ENCODE peak calls at places on chromosomes 2 and 18, in nine cellular contexts. One of them, this sample, is unnamed.

GRCh38 chr2:152813381-152813780 is 95.0 kb downstream of the ARL6IP6 start:
- DNase-seq in prostate gland: no peak
- DNase-seq in heart right ventricle: no peak
- DNase-seq in epithelial cell of esophagus: no peak
- DNase-seq in fibroblast of pulmonary artery: no peak
- DNase-seq in kidney: no peak
- DNase-seq in psoas muscle: no peak
- DNase-seq in hepatocyte: no peak
- DNase-seq in adrenal gland: no peak
- DNase-seq in this sample: no peak

GRCh38 chr2:180240774-180241173 is 233.7 kb upstream of the CWC22 start:
- DNase-seq in adrenal gland: no peak
- DNase-seq in epithelial cell of esophagus: peak
- DNase-seq in heart right ventricle: no peak
- DNase-seq in psoas muscle: no peak
- DNase-seq in prostate gland: no peak
- DNase-seq in kidney: no peak
- DNase-seq in hepatocyte: peak
- DNase-seq in fibroblast of pulmonary artery: peak
- DNase-seq in this sample: no peak

GRCh38 chr2:227661827-227662226 is 4.8 kb upstream of the SCYGR5 start:
- DNase-seq in heart right ventricle: no peak
- DNase-seq in fibroblast of pulmonary artery: no peak
- DNase-seq in kidney: no peak
- DNase-seq in epithelial cell of esophagus: no peak
- DNase-seq in hepatocyte: no peak
- DNase-seq in psoas muscle: no peak
- DNase-seq in prostate gland: no peak
- DNase-seq in adrenal gland: no peak
- DNase-seq in this sample: no peak

GRCh38 chr2:68849579-68850030 is 21.6 kb downstream of the BMP10 start:
- DNase-seq in heart right ventricle: no peak
- DNase-seq in fibroblast of pulmonary artery: peak
- DNase-seq in kidney: no peak
- DNase-seq in adrenal gland: no peak
- DNase-seq in prostate gland: no peak
- DNase-seq in hepatocyte: peak
- DNase-seq in epithelial cell of esophagus: no peak
- DNase-seq in psoas muscle: no peak
- DNase-seq in this sample: no peak

GRCh38 chr2:199488772-199489400 is 31.1 kb upstream of the SATB2 start:
- DNase-seq in psoas muscle: peak
- DNase-seq in epithelial cell of esophagus: peak
- DNase-seq in fibroblast of pulmonary artery: peak
- DNase-seq in prostate gland: no peak
- DNase-seq in kidney: no peak
- DNase-seq in hepatocyte: peak
- DNase-seq in heart right ventricle: peak
- DNase-seq in adrenal gland: peak
- DNase-seq in this sample: peak

GRCh38 chr2:219560037-219560892 is 11.1 kb downstream of the OBSL1 start:
- DNase-seq in psoas muscle: peak
- DNase-seq in heart right ventricle: no peak
- DNase-seq in adrenal gland: no peak
- DNase-seq in fibroblast of pulmonary artery: no peak
- DNase-seq in epithelial cell of esophagus: no peak
- DNase-seq in hepatocyte: no peak
- DNase-seq in prostate gland: no peak
- DNase-seq in kidney: peak
- DNase-seq in this sample: no peak

GRCh38 chr2:168470188-168470879 is 14.3 kb downstream of the CERS6 start:
- DNase-seq in epithelial cell of esophagus: no peak
- DNase-seq in prostate gland: no peak
- DNase-seq in adrenal gland: no peak
- DNase-seq in heart right ventricle: no peak
- DNase-seq in kidney: no peak
- DNase-seq in psoas muscle: no peak
- DNase-seq in hepatocyte: no peak
- DNase-seq in fibroblast of pulmonary artery: no peak
- DNase-seq in this sample: no peak

GRCh38 chr2:69582582-69583176 is 60.9 kb downstream of the AAK1 start:
- DNase-seq in heart right ventricle: peak
- DNase-seq in psoas muscle: no peak
- DNase-seq in adrenal gland: peak
- DNase-seq in kidney: no peak
- DNase-seq in fibroblast of pulmonary artery: peak
- DNase-seq in prostate gland: no peak
- DNase-seq in hepatocyte: peak
- DNase-seq in epithelial cell of esophagus: no peak
- DNase-seq in this sample: no peak

GRCh38 chr2:105607920-105608504 is 136.7 kb upstream of the NCK2 start:
- DNase-seq in kidney: no peak
- DNase-seq in prostate gland: no peak
- DNase-seq in fibroblast of pulmonary artery: no peak
- DNase-seq in adrenal gland: no peak
- DNase-seq in heart right ventricle: peak
- DNase-seq in epithelial cell of esophagus: no peak
- DNase-seq in hepatocyte: no peak
- DNase-seq in psoas muscle: no peak
- DNase-seq in this sample: no peak

GRCh38 chr2:172394008-172394407 is 33.4 kb upstream of the ITGA6 start:
- DNase-seq in heart right ventricle: no peak
- DNase-seq in kidney: no peak
- DNase-seq in epithelial cell of esophagus: no peak
- DNase-seq in psoas muscle: no peak
- DNase-seq in fibroblast of pulmonary artery: no peak
- DNase-seq in prostate gland: peak
- DNase-seq in hepatocyte: no peak
- DNase-seq in adrenal gland: no peak
- DNase-seq in this sample: no peak

GRCh38 chr2:219486424-219486959 is 12.2 kb upstream of the GMPPA start:
- DNase-seq in hepatocyte: no peak
- DNase-seq in prostate gland: no peak
- DNase-seq in heart right ventricle: no peak
- DNase-seq in psoas muscle: no peak
- DNase-seq in adrenal gland: no peak
- DNase-seq in fibroblast of pulmonary artery: no peak
- DNase-seq in kidney: no peak
- DNase-seq in epithelial cell of esophagus: no peak
- DNase-seq in this sample: no peak

GRCh38 chr18:58373486-58373885 is 255.4 kb downstream of the ALPK2 start:
- DNase-seq in fibroblast of pulmonary artery: no peak
- DNase-seq in hepatocyte: no peak
- DNase-seq in epithelial cell of esophagus: no peak
- DNase-seq in psoas muscle: no peak
- DNase-seq in kidney: no peak
- DNase-seq in prostate gland: no peak
- DNase-seq in adrenal gland: no peak
- DNase-seq in heart right ventricle: no peak
- DNase-seq in this sample: no peak

GRCh38 chr18:48608581-48608980 is 69.8 kb downstream of the CTIF start:
- DNase-seq in fibroblast of pulmonary artery: no peak
- DNase-seq in epithelial cell of esophagus: no peak
- DNase-seq in heart right ventricle: no peak
- DNase-seq in kidney: peak
- DNase-seq in psoas muscle: no peak
- DNase-seq in adrenal gland: no peak
- DNase-seq in prostate gland: no peak
- DNase-seq in hepatocyte: no peak
- DNase-seq in this sample: no peak

GRCh38 chr2:154375625-154376020 is 322.9 kb upstream of the KCNJ3 start:
- DNase-seq in prostate gland: no peak
- DNase-seq in psoas muscle: no peak
- DNase-seq in epithelial cell of esophagus: peak
- DNase-seq in fibroblast of pulmonary artery: peak
- DNase-seq in hepatocyte: peak
- DNase-seq in adrenal gland: no peak
- DNase-seq in heart right ventricle: no peak
- DNase-seq in kidney: no peak
- DNase-seq in this sample: no peak

GRCh38 chr2:201151127-201152074 is 31.5 kb upstream of the CASP10 start:
- DNase-seq in prostate gland: no peak
- DNase-seq in fibroblast of pulmonary artery: peak
- DNase-seq in hepatocyte: no peak
- DNase-seq in adrenal gland: peak
- DNase-seq in kidney: no peak
- DNase-seq in psoas muscle: no peak
- DNase-seq in epithelial cell of esophagus: peak
- DNase-seq in heart right ventricle: no peak
- DNase-seq in this sample: no peak

GRCh38 chr2:201152517-201152916 is 30.4 kb upstream of the CASP10 start:
- DNase-seq in heart right ventricle: no peak
- DNase-seq in adrenal gland: no peak
- DNase-seq in epithelial cell of esophagus: no peak
- DNase-seq in hepatocyte: no peak
- DNase-seq in kidney: no peak
- DNase-seq in prostate gland: no peak
- DNase-seq in fibroblast of pulmonary artery: no peak
- DNase-seq in psoas muscle: no peak
- DNase-seq in this sample: no peak

GRCh38 chr2:201154615-201155014 is 28.3 kb upstream of the CASP10 start:
- DNase-seq in psoas muscle: no peak
- DNase-seq in epithelial cell of esophagus: no peak
- DNase-seq in fibroblast of pulmonary artery: no peak
- DNase-seq in adrenal gland: no peak
- DNase-seq in kidney: no peak
- DNase-seq in prostate gland: no peak
- DNase-seq in heart right ventricle: no peak
- DNase-seq in hepatocyte: no peak
- DNase-seq in this sample: no peak

GRCh38 chr2:201150454-201151020 is 32.4 kb upstream of the CASP10 start:
- DNase-seq in heart right ventricle: no peak
- DNase-seq in epithelial cell of esophagus: no peak
- DNase-seq in prostate gland: no peak
- DNase-seq in kidney: no peak
- DNase-seq in fibroblast of pulmonary artery: no peak
- DNase-seq in psoas muscle: no peak
- DNase-seq in hepatocyte: no peak
- DNase-seq in adrenal gland: no peak
- DNase-seq in this sample: no peak

GRCh38 chr2:201152999-201153398 is 29.9 kb upstream of the CASP10 start:
- DNase-seq in heart right ventricle: no peak
- DNase-seq in hepatocyte: no peak
- DNase-seq in fibroblast of pulmonary artery: no peak
- DNase-seq in adrenal gland: no peak
- DNase-seq in prostate gland: no peak
- DNase-seq in epithelial cell of esophagus: no peak
- DNase-seq in psoas muscle: no peak
- DNase-seq in kidney: no peak
- DNase-seq in this sample: no peak
- H3K4me3 ChIP-seq in heart right ventricle: no peak
- H3K4me3 ChIP-seq in hepatocyte: no peak
- H3K4me3 ChIP-seq in fibroblast of pulmonary artery: no peak
- H3K4me3 ChIP-seq in adrenal gland: no peak
- H3K4me3 ChIP-seq in prostate gland: no peak
- H3K4me3 ChIP-seq in epithelial cell of esophagus: no peak
- H3K4me3 ChIP-seq in psoas muscle: no peak
- H3K4me3 ChIP-seq in kidney: no peak
- H3K4me3 ChIP-seq in this sample: no peak

DNA sequence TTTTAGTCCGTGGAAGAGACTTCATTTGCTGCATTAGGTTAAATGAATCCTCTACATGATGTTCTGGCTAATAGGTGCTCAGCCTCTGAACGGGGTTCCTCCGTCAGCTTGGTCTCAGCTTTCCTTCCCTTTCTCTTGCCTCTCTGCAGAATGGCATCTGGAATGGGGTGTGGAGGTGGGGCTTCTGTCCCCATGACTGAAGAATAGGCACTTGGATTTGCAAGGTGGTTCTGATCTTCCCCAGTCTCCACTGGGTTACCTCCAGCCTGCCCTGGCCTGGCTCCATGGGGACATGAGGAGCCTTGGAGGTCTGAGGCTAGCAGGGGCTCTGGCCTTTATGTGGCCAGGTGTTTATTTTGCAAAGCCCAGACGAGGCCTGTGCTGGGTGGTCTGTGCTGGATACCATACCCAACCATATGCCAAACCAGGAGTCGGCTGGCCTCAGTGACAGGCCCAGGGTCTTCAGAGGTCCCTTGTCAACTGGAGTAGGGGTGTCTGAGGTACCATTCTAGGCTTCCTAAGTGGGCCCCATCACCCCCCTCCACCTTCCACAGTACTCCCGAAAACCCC is 28.2 kb upstream of the LAPTM4A start:
- DNase-seq in adrenal gland: no peak
- DNase-seq in hepatocyte: no peak
- DNase-seq in kidney: no peak
- DNase-seq in heart right ventricle: no peak
- DNase-seq in prostate gland: no peak
- DNase-seq in fibroblast of pulmonary artery: no peak
- DNase-seq in epithelial cell of esophagus: no peak
- DNase-seq in psoas muscle: no peak
- DNase-seq in this sample: no peak
- TF ChIP-seq CTCF in adrenal gland: no peak
- TF ChIP-seq CTCF in hepatocyte: no peak
- TF ChIP-seq CTCF in kidney: no peak
- TF ChIP-seq CTCF in heart right ventricle: no peak
- TF ChIP-seq CTCF in prostate gland: no peak
- TF ChIP-seq CTCF in fibroblast of pulmonary artery: no peak
- TF ChIP-seq CTCF in epithelial cell of esophagus: no peak
- TF ChIP-seq CTCF in psoas muscle: no peak
- TF ChIP-seq CTCF in this sample: no peak

DNA sequence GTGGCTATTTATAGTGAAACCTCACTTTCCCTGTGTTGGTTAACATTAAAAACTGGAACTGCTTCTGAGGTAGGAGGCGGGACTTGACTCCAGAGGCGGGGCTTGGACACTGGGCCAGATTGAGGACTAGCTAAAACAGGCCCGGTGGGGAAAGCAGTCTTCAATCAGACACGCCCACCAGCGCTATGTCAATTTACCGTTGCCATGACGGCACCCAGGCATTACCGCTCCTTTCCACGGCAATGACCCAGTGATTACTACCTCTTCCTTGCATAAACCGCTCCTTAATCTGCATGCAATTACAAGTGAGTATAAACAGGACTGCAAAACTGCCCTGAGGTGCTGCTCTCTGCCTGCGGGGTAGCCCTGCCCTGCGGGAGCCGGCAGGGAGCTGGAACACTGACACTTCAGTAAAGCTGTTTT is 35.3 kb downstream of the LRRFIP1 start:
- DNase-seq in prostate gland: peak
- DNase-seq in psoas muscle: peak
- DNase-seq in heart right ventricle: peak
- DNase-seq in hepatocyte: peak
- DNase-seq in fibroblast of pulmonary artery: peak
- DNase-seq in epithelial cell of esophagus: peak
- DNase-seq in adrenal gland: peak
- DNase-seq in kidney: peak
- DNase-seq in this sample: peak
- H3K4me3 ChIP-seq in prostate gland: no peak
- H3K4me3 ChIP-seq in psoas muscle: peak
- H3K4me3 ChIP-seq in heart right ventricle: no peak
- H3K4me3 ChIP-seq in hepatocyte: no peak
- H3K4me3 ChIP-seq in fibroblast of pulmonary artery: no peak
- H3K4me3 ChIP-seq in epithelial cell of esophagus: no peak
- H3K4me3 ChIP-seq in adrenal gland: no peak
- H3K4me3 ChIP-seq in kidney: peak
- H3K4me3 ChIP-seq in this sample: no peak

DNA sequence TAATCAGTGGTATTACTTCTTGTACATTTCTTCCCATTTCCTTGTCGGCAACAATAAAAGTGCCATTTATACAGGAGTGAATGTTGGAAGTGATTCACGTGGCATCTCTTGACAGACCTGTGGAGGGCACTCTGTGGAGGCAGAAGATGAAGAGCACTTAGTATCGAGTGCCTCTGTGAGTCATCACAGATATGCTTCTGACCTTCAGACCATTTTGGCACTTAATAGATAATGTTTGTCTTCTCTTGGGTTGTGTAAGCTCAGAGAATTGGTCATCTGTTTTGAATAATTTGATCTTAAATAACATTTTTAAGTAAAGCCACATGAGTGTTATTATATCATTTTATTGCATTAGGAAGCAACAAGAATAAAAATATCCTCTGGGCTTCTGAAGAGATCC is 305.5 kb downstream of the PTPRM start:
- DNase-seq in adrenal gland: peak
- DNase-seq in epithelial cell of esophagus: peak
- DNase-seq in kidney: no peak
- DNase-seq in hepatocyte: peak
- DNase-seq in prostate gland: no peak
- DNase-seq in heart right ventricle: no peak
- DNase-seq in fibroblast of pulmonary artery: peak
- DNase-seq in psoas muscle: no peak
- DNase-seq in this sample: peak
- TF ChIP-seq CTCF in adrenal gland: peak
- TF ChIP-seq CTCF in epithelial cell of esophagus: peak
- TF ChIP-seq CTCF in kidney: peak
- TF ChIP-seq CTCF in hepatocyte: peak
- TF ChIP-seq CTCF in prostate gland: no peak
- TF ChIP-seq CTCF in heart right ventricle: peak
- TF ChIP-seq CTCF in fibroblast of pulmonary artery: peak
- TF ChIP-seq CTCF in psoas muscle: peak
- TF ChIP-seq CTCF in this sample: no peak

This sample was measured in lung.